ENCODE peak calls at places on chromosomes 7 and 10, in seven cellular contexts. G, R, M, J, Z, U and W are unnamed samples.

GRCh38 chr10:1736180-1736971 is 949 bp downstream of the ADARB2 start:
- DNase-seq in G (peak), U (no peak), Z (no peak), M (no peak), J (no peak), R (no peak), W (no peak)

GRCh38 chr10:77504870-77505257 is 132.7 kb downstream of the KCNMA1 start:
- DNase-seq in U (no peak), M (no peak), J (peak), G (no peak), R (peak), Z (no peak), W (no peak)

GRCh38 chr7:80273327-80273726 is 138.7 kb downstream of the GNAI1 start:
- DNase-seq in U (no peak), R (peak), Z (no peak), G (no peak), J (no peak), M (no peak), W (no peak)

GRCh38 chr10:115355162-115355760 is 262.1 kb downstream of the ATRNL1 start:
- DNase-seq in J (peak), U (peak), M (no peak), G (peak), Z (peak), R (peak), W (peak)

GRCh38 chr10:26438534-26439269 is 561 bp downstream of the APBB1IP start:
- DNase-seq in U (peak), Z (no peak), R (no peak), J (no peak), M (peak), G (peak), W (no peak)

GRCh38 chr7:83732305-83732704 is 83.4 kb upstream of the SEMA3E start:
- DNase-seq in R (no peak), M (no peak), U (no peak), Z (no peak), J (no peak), G (no peak), W (no peak)

GRCh38 chr10:63976538-63976937 is 455.3 kb downstream of the REEP3 start:
- DNase-seq in J (peak), G (peak), U (no peak), R (peak), M (peak), Z (peak), W (peak)

GRCh38 chr10:13518076-13518692 is 10.6 kb downstream of the BEND7 start:
- DNase-seq in Z (no peak), G (peak), J (peak), U (no peak), R (peak), M (no peak), W (no peak)

GRCh38 chr7:102095933-102096332 is 190.7 kb upstream of the SH2B2 start:
- DNase-seq in Z (no peak), J (no peak), U (no peak), G (no peak), R (no peak), M (no peak), W (no peak)
- H3K4me3 ChIP-seq in Z (no peak), J (no peak), U (no peak), G (no peak), R (no peak), M (no peak), W (no peak)

GRCh38 chr7:127253289-127254162 is 785 bp upstream of the GRM8 start:
- DNase-seq in R (peak), G (peak), M (peak), Z (peak), J (peak), U (peak), W (no peak)
- H3K4me3 ChIP-seq in R (peak), G (peak), M (peak), Z (peak), J (peak), U (peak), W (peak)

DNA sequence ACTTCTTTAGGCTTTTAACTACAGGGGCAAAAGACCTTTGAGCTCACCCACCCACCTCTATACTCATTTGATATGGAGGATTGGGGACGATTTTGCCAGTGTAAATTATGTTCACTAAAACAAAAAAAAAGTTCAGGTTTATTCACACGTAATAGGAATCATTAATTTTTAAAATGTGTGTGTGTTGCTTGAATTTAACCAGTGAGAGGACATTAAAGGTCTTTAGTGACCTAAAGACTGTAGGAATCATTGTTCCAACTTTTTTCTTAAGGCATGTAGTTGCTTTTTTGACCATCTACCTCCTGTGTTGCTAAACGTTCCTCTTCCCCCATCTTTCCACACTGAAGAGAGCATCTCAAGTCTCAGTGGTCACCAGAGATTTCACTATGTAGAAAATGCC is 1.1 kb downstream of the SSBP1 start:
- DNase-seq in R (no peak), J (no peak), Z (no peak), U (no peak), M (no peak), G (no peak), W (no peak)
- H3K4me3 ChIP-seq in R (peak), J (peak), Z (no peak), U (peak), M (peak), G (peak), W (no peak)

GRCh38 chr7:28722684-28723083 is 235.4 kb downstream of the TRIL start:
- DNase-seq in J (no peak), U (no peak), G (no peak), Z (no peak), M (no peak), R (no peak), W (no peak)

GRCh38 chr7:28714452-28715120 is 243.5 kb downstream of the TRIL start:
- DNase-seq in G (no peak), M (no peak), R (no peak), Z (no peak), U (no peak), J (no peak), W (no peak)

GRCh38 chr7:28723336-28723735 is 234.8 kb downstream of the TRIL start:
- DNase-seq in U (no peak), R (no peak), J (no peak), M (no peak), G (no peak), Z (no peak), W (no peak)

GRCh38 chr7:28718042-28718452 is 240.1 kb downstream of the TRIL start:
- DNase-seq in U (no peak), R (no peak), Z (no peak), G (no peak), M (no peak), J (no peak), W (no peak)

GRCh38 chr7:28718523-28718922 is 239.6 kb downstream of the TRIL start:
- DNase-seq in J (no peak), M (no peak), U (no peak), G (no peak), Z (no peak), R (no peak), W (no peak)
- H3K4me3 ChIP-seq in J (no peak), M (no peak), U (no peak), G (no peak), Z (no peak), R (no peak), W (no peak)

GRCh38 chr7:42065942-42066341 is 171.1 kb downstream of the GLI3 start:
- DNase-seq in M (no peak), R (peak), U (no peak), Z (no peak), G (no peak), J (no peak), W (no peak)
- H3K4me3 ChIP-seq in M (no peak), R (no peak), U (no peak), Z (no peak), G (no peak), J (no peak), W (no peak)

DNA sequence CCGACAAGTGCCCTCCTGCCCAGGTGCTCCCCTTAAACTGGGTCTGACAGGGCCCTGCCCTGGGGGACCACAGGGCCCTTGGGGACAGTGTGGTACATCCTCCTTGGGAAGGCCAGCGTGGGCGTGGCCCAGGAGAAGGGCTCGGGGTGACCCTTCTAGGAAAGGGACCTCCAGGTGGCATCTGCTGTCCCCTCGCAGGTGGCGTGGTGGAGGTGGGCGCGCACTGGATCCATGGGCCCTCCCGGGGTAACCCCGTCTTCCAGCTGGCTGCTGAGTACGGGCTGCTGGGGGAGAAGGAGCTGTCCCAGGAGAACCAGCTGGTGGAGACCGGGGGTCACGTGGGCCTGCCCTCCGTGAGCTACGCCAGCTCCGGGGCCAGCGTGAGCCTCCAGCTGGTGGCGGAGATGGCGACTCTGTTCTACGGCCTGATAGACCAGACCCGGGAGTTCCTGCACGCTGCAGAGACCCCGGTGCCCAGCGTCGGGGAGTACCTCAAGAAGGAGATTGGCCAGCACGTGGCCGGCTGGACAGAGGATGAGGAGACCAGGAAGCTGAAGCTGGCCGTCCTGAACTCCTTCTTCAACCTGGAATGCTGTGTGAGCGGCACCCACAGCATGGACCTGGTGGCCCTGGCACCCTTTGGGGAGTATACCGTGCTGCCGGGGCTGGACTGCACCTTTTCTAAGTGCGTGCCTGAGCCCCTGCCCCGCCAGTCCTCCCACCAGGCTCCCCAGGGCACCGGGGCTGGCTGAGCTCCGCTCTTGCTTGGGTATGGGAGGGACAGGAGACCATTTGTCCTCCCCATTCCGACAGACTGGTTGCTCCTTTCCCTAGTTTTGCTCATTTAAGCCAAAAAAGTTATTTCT is 972 bp downstream of the PAOX start:
- DNase-seq in M (peak), Z (no peak), G (no peak), R (no peak), U (no peak), J (no peak), W (no peak)
- H3K4me3 ChIP-seq in M (peak), Z (peak), G (peak), R (peak), U (peak), J (peak), W (peak)

DNA sequence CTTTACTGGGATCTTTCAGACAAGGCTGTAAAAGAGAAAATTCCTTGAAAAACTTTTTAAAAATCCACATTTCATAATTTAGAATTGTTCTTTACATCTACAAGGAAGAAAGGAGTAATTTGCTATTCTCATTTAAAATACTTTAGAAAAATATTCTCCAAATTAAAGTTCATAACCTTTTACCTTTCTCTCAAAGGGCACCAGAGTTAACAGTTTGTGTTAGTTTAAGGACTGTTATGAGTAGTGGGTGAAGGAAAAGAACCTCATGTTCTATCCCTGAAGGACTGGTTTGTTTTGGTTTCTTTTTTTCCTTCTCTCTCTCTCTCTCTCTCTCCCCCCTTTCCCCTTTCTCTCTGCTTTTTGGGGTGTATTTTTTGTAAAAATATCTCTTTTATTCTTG is 4.1 kb downstream of the AGMO start:
- DNase-seq in Z (no peak), G (no peak), U (no peak), M (no peak), J (no peak), R (peak), W (no peak)
- H3K4me3 ChIP-seq in Z (no peak), G (no peak), U (no peak), M (no peak), J (no peak), R (no peak), W (no peak)

DNA sequence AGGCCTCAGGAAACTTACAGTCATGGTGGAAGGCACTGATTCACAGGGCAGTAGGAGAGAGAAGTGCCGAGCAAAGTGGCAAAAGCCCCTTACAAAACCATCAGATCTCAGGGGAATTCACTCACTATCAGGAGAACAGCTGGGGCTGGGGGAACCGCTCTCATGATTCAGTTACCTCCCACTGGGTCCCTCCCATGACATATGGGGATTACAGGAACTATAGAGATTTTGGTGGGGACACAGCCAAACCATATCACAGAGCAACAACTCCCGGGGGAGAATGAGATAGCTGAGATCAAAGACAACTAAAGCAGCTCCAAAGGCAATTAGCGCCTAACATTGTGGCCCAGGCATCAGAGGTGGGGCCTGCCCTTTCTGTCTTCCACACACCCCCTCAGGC is 85.4 kb upstream of the VOPP1 start:
- DNase-seq in Z (no peak), J (no peak), G (no peak), R (no peak), U (no peak), M (no peak), W (no peak)
- H3K4me3 ChIP-seq in Z (no peak), J (no peak), G (no peak), R (no peak), U (no peak), M (no peak), W (no peak)